ENCODE peak calls at places on chromosomes 16 and 17, in six cellular contexts. R is A549, Q is tibial artery, K is epithelial cell of esophagus, V is AG09309, A is breast epithelium. W is an unnamed sample.

GRCh38 chr17:1563786-1564613 is 1.4 kb upstream of the PITPNA start:
- DNase-seq in K (no peak), Q (no peak), V (no peak), A (no peak), R (no peak), W (no peak)

GRCh38 chr17:65123757-65124675 is 13.2 kb upstream of the RGS9 start:
- DNase-seq in R (no peak), A (no peak), Q (no peak), V (no peak), K (no peak), W (no peak)

GRCh38 chr16:14088155-14088753 is 17.1 kb downstream of the MRTFB start:
- DNase-seq in A (no peak), K (peak), V (no peak), R (no peak), Q (peak), W (no peak)

GRCh38 chr16:8798174-8798527 is 512 bp downstream of the PMM2 start:
- DNase-seq in Q (no peak), A (no peak), K (peak), V (no peak), R (no peak), W (peak)

GRCh38 chr16:50276801-50277560 is 10.6 kb downstream of the ADCY7 start:
- DNase-seq in R (no peak), Q (no peak), V (no peak), K (peak), A (no peak), W (no peak)

GRCh38 chr17:15364615-15365014 is 23.2 kb upstream of the TEKT3 start:
- DNase-seq in A (no peak), V (no peak), R (no peak), K (peak), Q (peak), W (no peak)

GRCh38 chr16:86723699-86724098 is 145.3 kb downstream of the FOXL1 start:
- DNase-seq in V (no peak), Q (no peak), K (no peak), A (no peak), R (no peak), W (no peak)

GRCh38 chr16:14510581-14510938 is 119.5 kb downstream of the PARN start:
- DNase-seq in R (no peak), V (no peak), Q (no peak), A (no peak), K (no peak), W (no peak)

GRCh38 chr17:52995127-52995526 is 827.6 kb upstream of the KIF2B start:
- DNase-seq in Q (no peak), A (no peak), V (no peak), R (no peak), K (no peak), W (no peak)

GRCh38 chr16:11977206-11978041 is 890 bp downstream of the SNX29 start:
- DNase-seq in R (no peak), A (no peak), Q (peak), K (peak), V (peak), W (peak)

DNA sequence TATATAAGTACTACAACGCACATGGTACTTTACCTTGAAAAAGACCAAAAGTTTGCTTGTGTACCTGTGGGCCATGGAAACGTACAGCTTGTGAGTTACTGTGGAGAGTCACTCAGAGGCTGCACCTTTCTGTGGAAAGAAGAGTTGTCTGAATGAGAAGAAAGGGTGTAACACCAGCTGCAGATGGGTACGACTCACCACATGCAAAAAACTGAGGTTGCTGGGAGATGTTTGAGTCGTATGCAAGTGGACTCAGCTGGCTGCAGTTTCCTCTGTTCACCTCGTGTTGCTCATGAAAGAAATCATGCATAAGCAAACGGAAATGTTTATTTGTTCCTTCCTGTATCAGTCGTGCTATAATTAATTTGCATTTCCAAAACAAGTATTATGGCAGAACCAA is 22.4 kb upstream of the DYNLRB2 start:
- DNase-seq in Q (no peak), V (no peak), A (no peak), R (no peak), K (peak), W (peak)
- H3K4me3 ChIP-seq in Q (no peak), V (no peak), A (no peak), R (no peak), K (no peak), W (no peak)

DNA sequence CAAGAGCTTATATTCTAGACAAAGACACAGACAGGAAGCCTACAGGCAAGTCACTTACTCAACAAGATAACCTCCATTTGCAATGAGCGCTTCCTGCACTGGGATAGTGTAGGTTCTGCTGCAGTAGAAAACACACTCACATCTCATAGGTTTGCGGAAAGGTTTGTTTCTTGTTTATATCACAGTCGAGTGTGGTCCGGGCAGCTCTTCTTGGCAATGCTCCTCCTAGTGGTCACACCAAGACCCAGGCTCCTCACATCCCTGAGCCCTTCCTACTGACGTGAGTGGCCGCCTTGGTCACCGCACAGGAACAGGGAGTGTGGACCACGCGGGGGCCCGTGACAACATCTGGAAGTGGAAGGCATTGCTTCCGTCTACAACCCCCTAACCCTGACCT is 48.0 kb upstream of the RBFOX3 start:
- DNase-seq in R (peak), K (no peak), Q (no peak), V (no peak), A (peak), W (no peak)
- TF ChIP-seq CTCF in R (peak), K (peak), Q (no peak), V (peak), A (no peak), W (peak)

GRCh38 chr16:3306078-3306477 is 781 bp downstream of the ZNF75A start:
- DNase-seq in R (no peak), K (no peak), Q (no peak), V (no peak), A (no peak), W (no peak)
- H3K4me3 ChIP-seq in R (peak), K (peak), Q (peak), V (peak), A (peak), W (peak)

GRCh38 chr16:25012525-25012991 is 2.6 kb downstream of the ARHGAP17 start:
- DNase-seq in Q (no peak), R (no peak), A (no peak), K (peak), V (peak), W (peak)

GRCh38 chr16:25013751-25014499 is 1.2 kb downstream of the ARHGAP17 start:
- DNase-seq in R (no peak), Q (no peak), A (no peak), K (no peak), V (no peak), W (no peak)

GRCh38 chr16:25011891-25012499 is 3.2 kb downstream of the ARHGAP17 start:
- DNase-seq in R (no peak), V (no peak), A (no peak), Q (no peak), K (no peak), W (no peak)

GRCh38 chr16:25013049-25013448 is 2.1 kb downstream of the ARHGAP17 start:
- DNase-seq in V (no peak), A (no peak), K (no peak), R (no peak), Q (no peak), W (no peak)

DNA sequence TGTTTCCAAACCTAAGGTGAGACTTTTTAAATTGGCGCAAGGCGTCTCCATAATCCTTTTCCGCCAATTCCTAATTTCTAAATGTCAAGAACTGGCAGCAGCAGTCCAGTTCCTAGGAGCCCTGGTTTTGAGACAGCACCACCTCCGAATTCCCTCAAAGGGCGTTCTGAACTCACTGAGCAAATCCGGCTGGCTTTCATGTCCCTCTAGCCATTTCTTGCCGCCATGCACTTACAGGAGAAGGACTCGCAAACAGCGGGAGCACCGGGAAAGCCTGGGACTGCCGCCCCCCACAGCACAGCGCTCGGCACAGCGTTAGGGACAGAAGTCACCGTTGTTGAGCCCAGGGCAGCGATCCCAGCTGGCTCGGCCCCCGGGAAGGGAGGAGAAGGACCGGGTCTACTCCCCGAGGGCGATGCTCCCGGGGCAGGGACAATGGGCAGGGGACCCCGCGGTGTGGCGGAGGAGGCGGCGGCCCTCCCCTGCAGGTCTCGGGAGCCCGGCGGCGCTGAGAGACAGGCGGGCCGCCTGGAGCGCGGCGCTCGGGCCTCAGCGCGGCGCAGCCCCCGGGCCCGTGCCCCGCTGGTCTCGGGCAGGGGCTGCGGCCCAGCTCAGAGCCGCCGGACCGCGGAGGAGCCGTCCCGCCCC is 545 bp downstream of the ARHGAP17 start:
- DNase-seq in V (no peak), A (peak), Q (peak), K (peak), R (peak), W (peak)
- TF ChIP-seq CTCF in V (no peak), A (no peak), Q (no peak), K (no peak), R (no peak), W (no peak)

W was measured in astrocyte of the spinal cord.